ENCODE peak calls at places on chromosome 4, in five cellular contexts. H is IMR-90; A is endothelial cell of umbilical vein; W is NCI-H1105; B is stimulated activated CD4-positive, alpha-beta T cell treated with anti-CD3 and anti-CD28 coated beads, Interleukin-2, amount 100 ng/mL, for 24 hours. S is an unnamed sample.

GRCh38 chr4:109206610-109207009 is 95.8 kb downstream of the COL25A1 start:
- DNase-seq in H (no peak), A (no peak), W (no peak), B (no peak), S (no peak)

GRCh38 chr4:118772149-118773081 is 63.5 kb downstream of the SEC24D start:
- DNase-seq in H (peak), A (peak), W (peak), B (no peak), S (no peak)

GRCh38 chr4:86013623-86014022 is 346.2 kb downstream of the MAPK10 start:
- DNase-seq in H (peak), A (no peak), W (no peak), B (no peak), S (no peak)

GRCh38 chr4:185932491-185932890 is 120.5 kb upstream of the SORBS2 start:
- DNase-seq in H (no peak), A (no peak), W (no peak), B (no peak), S (no peak)

GRCh38 chr4:13415068-13415785 is 68.9 kb downstream of the RAB28 start:
- DNase-seq in H (no peak), A (no peak), W (no peak), B (no peak), S (no peak)

GRCh38 chr4:153538408-153539057 is 72.4 kb downstream of the TMEM131L start:
- DNase-seq in H (peak), A (no peak), W (no peak), B (no peak), S (no peak)

GRCh38 chr4:186472948-186473347 is 82.4 kb downstream of the MTNR1A start:
- DNase-seq in H (peak), A (no peak), W (no peak), B (no peak), S (no peak)

GRCh38 chr4:121696140-121696640 is 590 bp downstream of the ANXA5 start:
- DNase-seq in H (peak), A (peak), W (peak), B (peak), S (peak)

GRCh38 chr4:121217385-121217784 is 53.3 kb upstream of the TNIP3 start:
- DNase-seq in H (peak), A (no peak), W (no peak), B (no peak), S (no peak)

GRCh38 chr4:2812985-2813384 is 20.1 kb downstream of the SH3BP2 start:
- DNase-seq in H (no peak), A (peak), W (no peak), B (peak), S (no peak)

GRCh38 chr4:34250562-34250961 is 1993.8 kb downstream of the ARAP2 start:
- DNase-seq in H (peak), A (no peak), W (no peak), B (no peak), S (no peak)

GRCh38 chr4:6639137-6639680 is 1.3 kb upstream of the MRFAP1 start:
- DNase-seq in H (no peak), A (no peak), W (no peak), B (no peak), S (no peak)

GRCh38 chr4:176409627-176410026 is 89.9 kb downstream of the SPCS3 start:
- DNase-seq in H (peak), A (no peak), W (no peak), B (no peak), S (no peak)

GRCh38 chr4:123750044-123750443 is 353.4 kb downstream of the SPRY1 start:
- DNase-seq in H (no peak), A (no peak), W (no peak), B (no peak), S (no peak)

GRCh38 chr4:5894266-5894665 is 1.4 kb upstream of the CRMP1 start:
- DNase-seq in H (no peak), A (no peak), W (no peak), B (no peak), S (no peak)

GRCh38 chr4:152100378-152101201 is 339.8 kb upstream of the GATB start:
- DNase-seq in H (no peak), A (peak), W (no peak), B (peak), S (peak)

GRCh38 chr4:150010525-150011126 is 67.6 kb upstream of the DCLK2 start:
- DNase-seq in H (peak), A (peak), W (peak), B (no peak), S (no peak)

GRCh38 chr4:80027611-80028010 is 45.4 kb downstream of the ANTXR2 start:
- DNase-seq in H (peak), A (no peak), W (no peak), B (no peak), S (no peak)

GRCh38 chr4:127997534-127998388 is 32.6 kb downstream of the ABHD18 start:
- DNase-seq in H (peak), A (no peak), W (no peak), B (peak), S (peak)

GRCh38 chr4:188918787-188919186 is 779.5 kb downstream of the TRIML1 start:
- DNase-seq in H (no peak), A (no peak), W (no peak), B (no peak), S (no peak)

GRCh38 chr4:11904117-11904535 is 475.4 kb upstream of the HS3ST1 start:
- DNase-seq in H (no peak), A (peak), W (no peak), B (no peak), S (no peak)

GRCh38 chr4:188297873-188298272 is 158.6 kb downstream of the TRIML1 start:
- DNase-seq in H (peak), A (no peak), W (no peak), B (no peak), S (no peak)

GRCh38 chr4:19983072-19983471 is 268.6 kb upstream of the SLIT2 start:
- DNase-seq in H (peak), A (peak), W (no peak), B (no peak), S (no peak)

GRCh38 chr4:160675550-160675949 is 1488.2 kb downstream of the FSTL5 start:
- DNase-seq in H (no peak), A (no peak), W (no peak), B (no peak), S (no peak)

GRCh38 chr4:141645611-141646340 is 9.4 kb downstream of the IL15 start:
- DNase-seq in H (peak), A (no peak), W (no peak), B (no peak), S (no peak)

GRCh38 chr4:1746919-1747602 is 25.7 kb downstream of the TACC3 start:
- DNase-seq in H (no peak), A (no peak), W (no peak), B (no peak), S (no peak)

GRCh38 chr4:73451978-73452747 is 16.1 kb downstream of the AFP start:
- DNase-seq in H (no peak), A (no peak), W (no peak), B (no peak), S (no peak)

GRCh38 chr4:5220028-5220427 is 168.7 kb downstream of the STK32B start:
- DNase-seq in H (peak), A (peak), W (no peak), B (no peak), S (no peak)

GRCh38 chr4:150192986-150193385 is 114.7 kb downstream of the DCLK2 start:
- DNase-seq in H (no peak), A (no peak), W (no peak), B (no peak), S (no peak)

S was measured in stimulated activated naive CD8-positive, alpha-beta T cell treated with anti-CD3 and anti-CD28 coated beads, Interleukin-15, Interleukin-2, amounts not matched to agents 100 U/mL and 50 U/mL, for 24 hours.